ENCODE peak calls at places on chromosomes 5 and 9, in nine cellular contexts. X is astrocyte of the cerebellum; F is PC-3; K is NT2/D1; I is left lung; Q is CD4-positive, CD25-positive, alpha-beta regulatory T cell; R is hepatocyte; H is Panc1; C is astrocyte. D is an unnamed sample.

GRCh38 chr5:76583163-76584047 is 39.8 kb downstream of the F2RL2 start:
- DNase-seq in X (no peak), F (peak; percentile 42), K (no peak), I (no peak), Q (peak; percentile 33), R (no peak), H (no peak), C (no peak), D (peak; percentile 44)

GRCh38 chr5:151037561-151038291 is 17.3 kb downstream of the GPX3 start:
- DNase-seq in X (peak; percentile 49), F (no peak), K (no peak), I (no peak), Q (no peak), R (no peak), H (no peak), C (peak; percentile 64), D (peak; percentile 75)

GRCh38 chr5:3197699-3198098 is 397.9 kb upstream of the IRX1 start:
- DNase-seq in X (no peak), F (no peak), K (peak; percentile 8), I (no peak), Q (no peak), R (peak; percentile 48), H (no peak), C (no peak), D (no peak)

GRCh38 chr9:80866121-80866520 is 823.2 kb downstream of the TLE1 start:
- DNase-seq in X (no peak), F (no peak), K (no peak), I (no peak), Q (no peak), R (no peak), H (no peak), C (no peak), D (no peak)

GRCh38 chr5:78806544-78806943 is 158.0 kb upstream of the LHFPL2 start:
- DNase-seq in X (peak; percentile 69), F (peak; percentile 75), K (no peak), I (no peak), Q (no peak), R (no peak), H (no peak), C (peak; percentile 99), D (peak; percentile 94)

GRCh38 chr9:135437259-135437658 is 42.3 kb upstream of the PPP1R26 start:
- DNase-seq in X (no peak), F (no peak), K (no peak), I (no peak), Q (no peak), R (no peak), H (no peak), C (no peak), D (no peak)

GRCh38 chr9:106878943-106879916 is 16.3 kb downstream of the ZNF462 start:
- DNase-seq in X (peak; percentile 88), F (peak; percentile 35), K (no peak), I (peak; percentile 59), Q (no peak), R (peak; percentile 78), H (no peak), C (peak; percentile 98), D (peak; percentile 99)

GRCh38 chr5:116004248-116004647 is 28.0 kb upstream of the ARL14EPL start:
- DNase-seq in X (no peak), F (no peak), K (no peak), I (no peak), Q (no peak), R (no peak), H (no peak), C (no peak), D (no peak)

GRCh38 chr5:79075646-79076426 is 6.3 kb downstream of the BHMT2 start:
- DNase-seq in X (no peak), F (no peak), K (no peak), I (no peak), Q (no peak), R (no peak), H (no peak), C (no peak), D (no peak)

GRCh38 chr9:109331353-109331752 is 10.5 kb upstream of the EPB41L4B start:
- DNase-seq in X (no peak), F (peak; percentile 88), K (no peak), I (peak; percentile 86), Q (no peak), R (no peak), H (no peak), C (no peak), D (no peak)

GRCh38 chr9:14909631-14910177 is 524 bp downstream of the FREM1 start:
- DNase-seq in X (no peak), F (peak; percentile 50), K (peak; percentile 16), I (no peak), Q (no peak), R (peak; percentile 30), H (no peak), C (no peak), D (no peak)
- H3K4me3 ChIP-seq in X (peak overlapping the region; percentile 9), F (peak overlapping the region; percentile 47), K (peak overlapping the region; percentile 24), I (no peak overlapping the region), Q (no peak overlapping the region), R (peak overlapping the region; percentile 14), H (no peak overlapping the region), C (no peak overlapping the region), D (no peak overlapping the region)

GRCh38 chr5:162372265-162372664 is 304.7 kb downstream of the GABRG2 start:
- DNase-seq in X (no peak), F (no peak), K (peak; percentile 22), I (no peak), Q (no peak), R (no peak), H (no peak), C (no peak), D (no peak)

DNA sequence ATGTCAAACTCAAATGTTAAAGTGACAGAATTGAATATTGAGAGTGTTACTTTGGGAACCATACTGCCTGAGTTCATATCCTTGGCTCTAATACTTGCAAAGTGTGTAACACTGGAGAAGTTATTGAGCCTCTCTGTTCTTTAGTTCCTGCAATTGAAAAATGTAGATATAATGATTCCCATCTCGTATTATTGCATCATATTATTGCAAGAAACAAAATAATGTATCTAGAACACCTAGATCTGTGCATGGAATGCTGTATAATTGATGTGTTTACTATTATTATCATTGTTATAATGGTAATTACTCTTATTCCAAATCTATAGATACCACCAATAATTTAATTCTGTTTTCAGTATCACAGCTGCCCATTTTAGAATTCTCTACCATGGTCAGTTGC is 310.3 kb downstream of the GABRG2 start:
- DNase-seq in X (no peak), F (no peak), K (no peak), I (no peak), Q (no peak), R (no peak), H (no peak), C (no peak), D (no peak)
- H3K4me3 ChIP-seq in X (no peak overlapping the region), F (no peak overlapping the region), K (no peak overlapping the region), I (no peak overlapping the region), Q (no peak overlapping the region), R (no peak overlapping the region), H (no peak overlapping the region), C (no peak overlapping the region), D (no peak overlapping the region)

GRCh38 chr5:64766934-64767333 is 1.6 kb downstream of the SREK1IP1 start:
- DNase-seq in X (no peak), F (no peak), K (no peak), I (no peak), Q (no peak), R (no peak), H (no peak), C (no peak), D (no peak)
- H3K4me3 ChIP-seq in X (peak overlapping the region; percentile 83), F (peak overlapping the region; percentile 96), K (no peak overlapping the region), I (peak overlapping the region; percentile 84), Q (peak overlapping the region; percentile 99), R (peak overlapping the region; percentile 51), H (peak overlapping the region; percentile 100), C (peak overlapping the region; percentile 94), D (peak overlapping the region; percentile 84)

DNA sequence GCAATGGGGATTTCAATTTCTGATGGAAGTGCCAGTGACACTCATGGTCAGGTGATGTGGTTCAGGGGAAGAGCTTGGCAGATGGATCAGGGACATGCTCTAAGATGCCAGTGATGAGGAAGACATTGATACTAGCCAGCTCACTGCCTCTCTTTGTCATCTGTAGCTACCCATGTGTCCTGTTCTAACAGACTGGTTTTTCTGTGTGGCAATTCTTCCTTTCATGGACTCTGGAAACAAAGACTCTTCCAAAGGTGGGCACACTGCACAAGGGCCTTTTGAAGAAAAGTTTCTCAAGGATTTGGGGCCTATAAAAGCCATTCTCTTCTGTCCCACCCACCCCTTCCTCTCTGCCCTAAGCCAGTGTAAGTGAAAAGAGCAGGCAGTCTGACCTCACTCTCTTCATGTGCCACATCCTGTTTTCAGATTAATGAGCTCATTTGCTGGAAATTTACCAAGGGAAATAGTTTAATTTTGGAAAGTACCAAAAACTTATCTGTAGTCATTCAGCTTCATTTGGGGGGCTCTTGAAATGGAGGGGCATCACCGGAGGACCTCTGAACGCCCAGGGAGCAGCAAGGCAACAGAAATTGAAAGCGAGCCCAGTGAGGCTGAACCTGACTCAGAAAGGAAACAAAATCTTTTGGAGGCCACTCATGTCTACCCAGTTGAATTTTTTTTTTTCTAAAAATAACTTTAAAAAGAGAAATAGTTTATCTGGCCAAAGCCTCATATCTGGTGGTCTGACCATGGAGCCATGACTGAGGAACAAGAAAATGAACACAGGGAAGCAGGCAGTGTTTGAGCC is 4.9 kb upstream of the TRAF1 start:
- DNase-seq in X (no peak), F (peak; percentile 24), K (no peak), I (no peak), Q (peak; percentile 84), R (no peak), H (peak; percentile 43), C (peak; percentile 69), D (peak; percentile 75)
- H3K4me3 ChIP-seq in X (no peak overlapping the region), F (no peak overlapping the region), K (no peak overlapping the region), I (no peak overlapping the region), Q (peak overlapping the region; percentile 71), R (no peak overlapping the region), H (no peak overlapping the region), C (no peak overlapping the region), D (no peak overlapping the region)

DNA sequence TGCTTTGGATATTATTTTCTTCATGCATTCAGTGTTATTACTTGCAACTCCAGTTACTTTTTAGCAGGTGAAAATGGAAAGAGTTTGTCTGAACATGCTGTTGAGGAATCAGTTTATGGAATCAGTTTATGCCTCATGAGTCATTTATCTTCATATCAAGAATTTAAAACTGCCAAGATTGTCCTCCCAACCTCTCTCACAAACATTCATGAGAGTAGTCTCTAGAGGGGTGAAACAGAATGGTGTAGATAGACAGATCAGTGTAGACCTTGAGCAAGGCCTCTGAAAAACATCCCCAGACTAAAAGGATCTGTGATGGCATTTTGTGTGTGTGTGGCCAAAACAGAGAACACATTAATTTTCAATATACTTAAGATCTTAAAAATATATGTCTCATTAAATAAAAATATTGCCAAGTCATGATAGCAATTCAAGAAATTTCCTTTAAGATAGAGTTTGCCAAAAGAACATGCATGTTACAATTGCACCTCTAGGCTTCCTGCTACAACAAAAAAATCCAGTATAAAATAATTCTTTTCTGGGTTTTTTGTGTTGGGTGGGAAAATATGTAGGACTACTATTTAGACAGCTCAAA is 5.0 kb downstream of the ANXA1 start:
- DNase-seq in X (no peak), F (no peak), K (no peak), I (no peak), Q (no peak), R (no peak), H (no peak), C (no peak), D (no peak)
- H3K4me3 ChIP-seq in X (no peak overlapping the region), F (no peak overlapping the region), K (no peak overlapping the region), I (peak overlapping the region; percentile 2), Q (peak overlapping the region; percentile 17), R (no peak overlapping the region), H (no peak overlapping the region), C (no peak overlapping the region), D (no peak overlapping the region)

GRCh38 chr9:100577776-100578448 is at the start of gene CAVIN4:
- DNase-seq in X (no peak), F (no peak), K (no peak), I (no peak), Q (no peak), R (no peak), H (no peak), C (peak; percentile 92), D (peak; percentile 91)
- H3K4me3 ChIP-seq in X (no peak within 1 kb of the TSS), F (no peak within 1 kb of the TSS), K (no peak within 1 kb of the TSS), I (no peak within 1 kb of the TSS), Q (no peak within 1 kb of the TSS), R (no peak within 1 kb of the TSS), H (no peak within 1 kb of the TSS), C (no peak within 1 kb of the TSS), D (no peak within 1 kb of the TSS)

D was measured in IMR-90.